ENCODE peak calls at places on chromosomes 13 and 19, in seven cellular contexts. C, M, X, E, V, K and O are unnamed samples.

GRCh38 chr13:30338331-30338851 is 31.0 kb upstream of the KATNAL1 start:
- DNase-seq in X (no peak), M (no peak), V (no peak), C (peak), K (no peak), E (no peak), O (no peak)

GRCh38 chr19:3572132-3572854 is 451 bp upstream of the HMG20B start:
- DNase-seq in X (peak), E (peak), K (peak), V (peak), M (peak), C (peak), O (peak)

GRCh38 chr13:113411216-113412023 is 41.9 kb downstream of the ADPRHL1 start:
- DNase-seq in X (peak), V (no peak), K (no peak), C (peak), M (no peak), E (peak), O (no peak)

GRCh38 chr19:33194527-33194883 is 375 bp downstream of the LRP3 start:
- DNase-seq in K (no peak), C (peak), X (no peak), E (peak), V (no peak), M (no peak), O (no peak)

GRCh38 chr19:40754611-40755247 is 3.7 kb downstream of the SNRPA start:
- DNase-seq in K (no peak), C (no peak), V (no peak), X (no peak), E (no peak), M (peak), O (no peak)

GRCh38 chr13:64551755-64552154 is 2678.4 kb downstream of the PCDH9 start:
- DNase-seq in C (no peak), X (peak), M (no peak), E (no peak), V (no peak), K (no peak), O (no peak)

GRCh38 chr19:3716147-3716668 is 8.0 kb downstream of the TJP3 start:
- DNase-seq in K (no peak), E (no peak), V (no peak), C (no peak), M (no peak), X (no peak), O (no peak)

GRCh38 chr13:109779074-109779473 is 7.3 kb downstream of the IRS2 start:
- DNase-seq in C (no peak), X (no peak), M (peak), K (peak), V (no peak), E (no peak), O (peak)

GRCh38 chr13:47480121-47480520 is 521.0 kb downstream of the SUCLA2 start:
- DNase-seq in E (no peak), M (no peak), C (peak), X (peak), K (no peak), V (no peak), O (no peak)

GRCh38 chr19:40443930-40444180 is 280 bp downstream of the SERTAD3 start:
- DNase-seq in K (no peak), X (no peak), M (no peak), C (no peak), V (no peak), E (no peak), O (peak)

GRCh38 chr13:75693227-75693626 is 57.1 kb downstream of the LMO7 start:
- DNase-seq in C (no peak), M (no peak), V (no peak), E (no peak), X (no peak), K (no peak), O (no peak)

GRCh38 chr13:67145950-67146349 is 84.2 kb downstream of the PCDH9 start:
- DNase-seq in V (no peak), E (no peak), X (no peak), C (no peak), M (no peak), K (no peak), O (no peak)

GRCh38 chr13:36857273-36857672 is 38.3 kb downstream of the RFXAP start:
- DNase-seq in K (no peak), V (no peak), C (no peak), M (no peak), X (no peak), E (no peak), O (no peak)

GRCh38 chr13:51260154-51260553 is 38.0 kb downstream of the FAM124A start:
- DNase-seq in X (no peak), E (no peak), V (no peak), C (no peak), K (no peak), M (no peak), O (no peak)